ENCODE peak calls at places on chromosomes 7 and 10, in four cellular contexts. K, L, P and V are unnamed samples.
A peak's percentile ranks its signal among the peaks of the same experiment; 100 is the strongest.

GRCh38 chr7:103432713-103433112 is 13.3 kb downstream of the SLC26A5 start:
- DNase-seq in K (no peak), L (no peak), P (no peak), V (no peak)

GRCh38 chr10:87925570-87925969 is 62.1 kb downstream of the PTEN start:
- DNase-seq in K (no peak), L (peak; percentile 94), P (no peak), V (peak; percentile 79)

GRCh38 chr7:22338411-22338810 is 18.5 kb downstream of the RAPGEF5 start:
- DNase-seq in K (no peak), L (no peak), P (no peak), V (no peak)

GRCh38 chr7:113775401-113775800 is 143.4 kb downstream of the PPP1R3A start:
- DNase-seq in K (no peak), L (no peak), P (no peak), V (no peak)

GRCh38 chr7:92953657-92954056 is 117.3 kb upstream of the CDK6 start:
- DNase-seq in K (no peak), L (no peak), P (no peak), V (peak; percentile 50)

GRCh38 chr7:2150445-2150815 is 82.3 kb downstream of the MAD1L1 start:
- DNase-seq in K (no peak), L (no peak), P (no peak), V (no peak)

GRCh38 chr10:32960022-32960421 is 2.0 kb upstream of the ITGB1 start:
- DNase-seq in K (no peak), L (no peak), P (no peak), V (peak; percentile 4)

GRCh38 chr7:140247564-140247963 is 70.8 kb upstream of the KDM7A start:
- DNase-seq in K (no peak), L (no peak), P (no peak), V (no peak)

GRCh38 chr7:140326116-140326928 is 72.0 kb downstream of the SLC37A3 start:
- DNase-seq in K (peak; percentile 56), L (peak; percentile 37), P (peak; percentile 76), V (peak; percentile 64)

GRCh38 chr7:91657386-91658120 is 222.9 kb downstream of the MTERF1 start:
- DNase-seq in K (no peak), L (no peak), P (no peak), V (peak; percentile 26)